ENCODE peak calls at places on chromosomes 5 and 9, in nine cellular contexts. N is germinal center; E is fibroblast of mammary gland; I is WERI-Rb-1; Q is NCI-H2107; D is HCEC 1CT; F is stimulated activated CD4-positive, alpha-beta T cell treated with anti-CD3 and anti-CD28 coated beads, Interleukin-1b, Interleukin-23, amount 100 ng/mL, for 24 hours; T is hypothalamus; Y is activated CD8-positive, alpha-beta memory T cell treated with anti-CD3 and anti-CD28 coated beads for 1 hour. Z is an unnamed sample.

GRCh38 chr9:91515074-91515687 is 91.5 kb upstream of the NFIL3 start:
- DNase-seq in N (peak), E (peak), I (no peak), Q (no peak), D (peak), F (no peak), T (no peak), Y (no peak), Z (no peak)

GRCh38 chr5:59358497-59358896 is 535.0 kb downstream of the PDE4D start:
- DNase-seq in N (no peak), E (peak), I (peak), Q (no peak), D (no peak), F (no peak), T (no peak), Y (no peak), Z (no peak)

GRCh38 chr9:98980291-98980690 is 36.6 kb downstream of the COL15A1 start:
- DNase-seq in N (no peak), E (no peak), I (no peak), Q (no peak), D (no peak), F (no peak), T (no peak), Y (no peak), Z (no peak)

GRCh38 chr5:126988021-126988569 is 42.3 kb downstream of the MARCHF3 start:
- DNase-seq in N (peak), E (no peak), I (peak), Q (no peak), D (no peak), F (no peak), T (no peak), Y (no peak), Z (no peak)

GRCh38 chr5:77563475-77563874 is 71.4 kb upstream of the WDR41 start:
- DNase-seq in N (no peak), E (no peak), I (no peak), Q (no peak), D (no peak), F (no peak), T (no peak), Y (no peak), Z (no peak)

GRCh38 chr5:145246961-145247744 is 588.0 kb downstream of the PRELID2 start:
- DNase-seq in N (no peak), E (peak), I (no peak), Q (no peak), D (peak), F (no peak), T (no peak), Y (no peak), Z (no peak)

GRCh38 chr9:88533951-88534455 is 975 bp upstream of the NXNL2 start:
- DNase-seq in N (no peak), E (peak), I (no peak), Q (no peak), D (peak), F (no peak), T (no peak), Y (no peak), Z (no peak)

GRCh38 chr5:174837919-174838902 is 113.8 kb downstream of the MSX2 start:
- DNase-seq in N (no peak), E (peak), I (no peak), Q (no peak), D (no peak), F (no peak), T (no peak), Y (no peak), Z (peak)

GRCh38 chr9:131727184-131727785 is 12.6 kb downstream of the RAPGEF1 start:
- DNase-seq in N (no peak), E (peak), I (no peak), Q (no peak), D (peak), F (no peak), T (no peak), Y (no peak), Z (no peak)

GRCh38 chr5:2039180-2039531 is 156.4 kb upstream of the IRX4 start:
- DNase-seq in N (no peak), E (no peak), I (no peak), Q (no peak), D (no peak), F (no peak), T (no peak), Y (no peak), Z (no peak)

GRCh38 chr5:6106756-6107155 is 271.6 kb downstream of the MED10 start:
- DNase-seq in N (no peak), E (no peak), I (no peak), Q (no peak), D (no peak), F (no peak), T (no peak), Y (no peak), Z (no peak)

GRCh38 chr5:34762321-34762871 is 76.6 kb upstream of the TTC23L start:
- DNase-seq in N (no peak), E (peak), I (no peak), Q (no peak), D (peak), F (no peak), T (no peak), Y (no peak), Z (no peak)

GRCh38 chr9:112348257-112348992 is 15.0 kb upstream of the PTBP3 start:
- DNase-seq in N (peak), E (peak), I (peak), Q (no peak), D (peak), F (peak), T (peak), Y (peak), Z (peak)

GRCh38 chr9:74528207-74528606 is 31.1 kb downstream of the RORB start:
- DNase-seq in N (no peak), E (no peak), I (peak), Q (no peak), D (no peak), F (no peak), T (no peak), Y (no peak), Z (no peak)

GRCh38 chr9:15961217-15961616 is 408.4 kb downstream of the CCDC171 start:
- DNase-seq in N (no peak), E (peak), I (no peak), Q (no peak), D (no peak), F (no peak), T (no peak), Y (no peak), Z (no peak)

GRCh38 chr9:117679425-117679824 is 24.8 kb upstream of the TLR4 start:
- DNase-seq in N (no peak), E (no peak), I (no peak), Q (no peak), D (no peak), F (no peak), T (no peak), Y (no peak), Z (no peak)

GRCh38 chr9:129289883-129290282 is 111.8 kb upstream of the IER5L start:
- DNase-seq in N (no peak), E (no peak), I (peak), Q (no peak), D (no peak), F (no peak), T (no peak), Y (no peak), Z (no peak)

Z was measured in midbrain.